ENCODE peak calls at places on chromosomes 11 and 22, in five cellular contexts. M, F, H, R and Y are unnamed samples.
A peak's percentile ranks its signal among the peaks of the same experiment; 100 is the strongest.

GRCh38 chr11:124882339-124883071 is 15.2 kb downstream of the ROBO4 start:
- DNase-seq in H (peak; percentile 77), M (no peak), F (no peak), R (no peak), Y (no peak)

GRCh38 chr11:61439615-61440014 is 9.7 kb downstream of the SDHAF2 start:
- DNase-seq in H (no peak), M (no peak), F (no peak), R (no peak), Y (no peak)

GRCh38 chr22:45120931-45121330 is 42.8 kb upstream of the NUP50 start:
- DNase-seq in R (no peak), M (no peak), H (peak; percentile 72), F (no peak), Y (no peak)

GRCh38 chr11:74478877-74479276 is 11.5 kb upstream of the KCNE3 start:
- DNase-seq in R (no peak), H (no peak), F (no peak), M (no peak), Y (no peak)

GRCh38 chr22:25880524-25880923 is 138.5 kb downstream of the MYO18B start:
- DNase-seq in H (no peak), F (no peak), M (no peak), R (no peak), Y (no peak)

GRCh38 chr11:1148752-1149180 is 9.0 kb upstream of the MUC5AC start:
- DNase-seq in M (no peak), H (no peak), R (no peak), F (no peak), Y (no peak)

GRCh38 chr11:101715281-101715680 is 131.5 kb upstream of the TRPC6 start:
- DNase-seq in F (no peak), R (no peak), M (no peak), H (peak; percentile 44), Y (no peak)

GRCh38 chr11:107116358-107116757 is 98.1 kb upstream of the GUCY1A2 start:
- DNase-seq in H (peak; percentile 6), F (no peak), R (no peak), M (no peak), Y (no peak)

GRCh38 chr22:42991010-42991651 is 23.8 kb downstream of the PACSIN2 start:
- DNase-seq in H (peak; percentile 86), R (peak; percentile 91), F (no peak), M (no peak), Y (no peak)

GRCh38 chr11:13952668-13953067 is 9.9 kb upstream of the SPON1 start:
- DNase-seq in F (no peak), M (no peak), H (no peak), R (no peak), Y (no peak)

GRCh38 chr22:50262460-50262911 is 1.0 kb upstream of the MAPK12 start:
- DNase-seq in M (no peak), F (no peak), R (no peak), H (no peak), Y (no peak)

GRCh38 chr11:109697140-109697843 is 275.3 kb downstream of the C11orf87 start:
- DNase-seq in F (peak; percentile 0), H (peak; percentile 53), R (no peak), M (no peak), Y (peak; percentile 3)

GRCh38 chr11:57798905-57799559 is 37.4 kb downstream of the CTNND1 start:
- DNase-seq in M (peak; percentile 69), F (no peak), R (no peak), H (peak; percentile 47), Y (peak; percentile 56)

GRCh38 chr11:107496011-107496410 is 38.4 kb upstream of the CWF19L2 start:
- DNase-seq in M (no peak), R (no peak), F (no peak), H (peak; percentile 18), Y (peak; percentile 14)

GRCh38 chr11:73152861-73153483 is 10.9 kb upstream of the FCHSD2 start:
- DNase-seq in H (no peak), M (peak; percentile 32), R (no peak), F (no peak), Y (no peak)

GRCh38 chr11:31620434-31620833 is 110.9 kb downstream of the ELP4 start:
- DNase-seq in R (no peak), M (no peak), H (no peak), F (no peak), Y (no peak)

GRCh38 chr22:47048123-47049077 is 285.9 kb downstream of the TBC1D22A start:
- DNase-seq in H (no peak), F (no peak), R (no peak), M (no peak), Y (no peak)

GRCh38 chr22:40452730-40453487 is 82.5 kb downstream of the SGSM3 start:
- DNase-seq in H (peak; percentile 82), F (no peak), R (no peak), M (peak; percentile 53), Y (no peak)

GRCh38 chr11:64348611-64349387 is 8.8 kb downstream of the CCDC88B start:
- DNase-seq in F (no peak), M (no peak), R (no peak), H (no peak), Y (no peak)

GRCh38 chr11:131924446-131925240 is 554.2 kb downstream of the NTM start:
- DNase-seq in R (no peak), H (peak; percentile 21), F (no peak), M (no peak), Y (peak; percentile 52)

GRCh38 chr11:70032470-70032795 is 45.7 kb upstream of the ANO1 start:
- DNase-seq in M (no peak), R (no peak), F (no peak), H (no peak), Y (no peak)

GRCh38 chr22:44661070-44661469 is 40.9 kb upstream of the PRR5 start:
- DNase-seq in R (no peak), M (no peak), F (no peak), H (no peak), Y (no peak)

GRCh38 chr11:2741377-2742131 is 41.8 kb upstream of the KCNQ1OT1 start:
- DNase-seq in R (no peak), F (peak; percentile 41), M (no peak), H (peak; percentile 93), Y (no peak)

GRCh38 chr22:36900880-36901279 is 12.5 kb upstream of the CSF2RB start:
- DNase-seq in R (no peak), M (no peak), H (no peak), F (no peak), Y (no peak)

GRCh38 chr11:9053631-9054030 is 37.8 kb downstream of the SCUBE2 start:
- DNase-seq in F (no peak), R (no peak), H (peak; percentile 19), M (no peak), Y (no peak)

GRCh38 chr11:14336507-14337503 is 22.2 kb downstream of the RRAS2 start:
- DNase-seq in H (peak; percentile 85), F (peak; percentile 66), R (peak; percentile 75), M (no peak), Y (peak; percentile 67)

GRCh38 chr22:47209077-47209514 is 446.6 kb downstream of the TBC1D22A start:
- DNase-seq in M (no peak), F (no peak), R (no peak), H (no peak), Y (no peak)

GRCh38 chr11:3074912-3075589 is 17.8 kb upstream of the CARS1 start:
- DNase-seq in H (no peak), F (no peak), M (peak; percentile 94), R (no peak), Y (no peak)

DNA sequence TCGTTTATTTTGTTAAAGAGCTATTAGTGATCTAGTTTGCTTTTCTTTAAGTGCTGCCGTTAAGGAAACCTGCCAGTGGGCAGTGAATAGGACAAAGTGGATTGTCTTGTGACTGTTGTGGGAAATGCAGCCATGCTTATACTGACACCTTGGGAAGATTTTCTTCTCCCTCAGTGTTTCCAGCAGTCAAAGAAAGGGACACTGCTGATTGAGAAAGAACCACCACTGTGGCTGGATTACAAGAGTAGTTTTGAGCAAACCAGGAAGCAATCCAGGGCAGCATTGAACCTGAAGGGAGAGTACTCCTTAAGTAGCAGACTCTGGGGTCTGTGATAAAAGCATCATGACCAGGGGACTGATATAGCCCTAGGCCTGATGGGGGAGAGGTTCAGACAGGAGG is 167.9 kb downstream of the C11orf91 start:
- DNase-seq in M (no peak), H (no peak), F (no peak), R (no peak), Y (no peak)
- H3K4me3 ChIP-seq in M (no peak overlapping the region), H (no peak overlapping the region), F (no peak overlapping the region), R (no peak overlapping the region), Y (no peak overlapping the region)

GRCh38 chr11:120505801-120506425 is 5.6 kb upstream of the GRIK4 start:
- DNase-seq in F (no peak), M (no peak), R (no peak), H (no peak), Y (no peak)
- H3K4me3 ChIP-seq in F (no peak overlapping the region), M (no peak overlapping the region), R (no peak overlapping the region), H (no peak overlapping the region), Y (no peak overlapping the region)

GRCh38 chr11:126032374-126032773 is 30.3 kb downstream of the CDON start:
- DNase-seq in R (no peak), H (no peak), M (no peak), F (no peak), Y (no peak)

GRCh38 chr11:126026579-126026978 is 36.1 kb downstream of the CDON start:
- DNase-seq in R (no peak), F (no peak), H (no peak), M (no peak), Y (no peak)

GRCh38 chr11:126025822-126026221 is 36.8 kb downstream of the CDON start:
- DNase-seq in H (no peak), F (no peak), R (no peak), M (no peak), Y (no peak)

GRCh38 chr11:126029805-126030204 is 32.9 kb downstream of the CDON start:
- DNase-seq in M (no peak), H (peak; percentile 4), F (no peak), R (no peak), Y (no peak)

GRCh38 chr11:126029237-126029636 is 33.4 kb downstream of the CDON start:
- DNase-seq in H (no peak), R (no peak), F (no peak), M (no peak), Y (no peak)
- H3K4me3 ChIP-seq in H (no peak overlapping the region), R (no peak overlapping the region), F (no peak overlapping the region), M (no peak overlapping the region), Y (no peak overlapping the region)

GRCh38 chr22:37905534-37906363 is at the start of gene MICALL1:
- DNase-seq in M (peak; percentile 81), H (peak; percentile 73), R (peak; percentile 87), F (peak; percentile 51), Y (no peak)

GRCh38 chr22:37906364-37907008 is 389 bp downstream of the MICALL1 start:
- DNase-seq in H (no peak), R (no peak), M (peak; percentile 32), F (no peak), Y (no peak)

GRCh38 chr22:37909756-37910155 is 3.7 kb downstream of the MICALL1 start:
- DNase-seq in H (peak; percentile 18), R (no peak), M (no peak), F (no peak), Y (no peak)

GRCh38 chr22:37907036-37907954 is 1.2 kb downstream of the MICALL1 start:
- DNase-seq in M (no peak), H (peak; percentile 48), R (no peak), F (no peak), Y (no peak)

GRCh38 chr22:37904572-37905533 is 1.2 kb upstream of the MICALL1 start:
- DNase-seq in M (no peak), H (peak; percentile 98), F (peak; percentile 84), R (peak; percentile 98), Y (peak; percentile 85)
- H3K4me3 ChIP-seq in M (peak overlapping the region; percentile 69), H (peak overlapping the region; percentile 56), F (peak overlapping the region; percentile 95), R (peak overlapping the region; percentile 97), Y (peak overlapping the region; percentile 41)

GRCh38 chr11:72013765-72014711 is 15.3 kb downstream of the IL18BP start:
- DNase-seq in R (no peak), H (no peak), M (no peak), F (no peak), Y (no peak)
- H3K4me3 ChIP-seq in R (no peak overlapping the region), H (no peak overlapping the region), M (no peak overlapping the region), F (no peak overlapping the region), Y (no peak overlapping the region)

GRCh38 chr11:120384476-120384875 is 48.3 kb downstream of the ARHGEF12 start:
- DNase-seq in R (no peak), H (no peak), M (no peak), F (no peak), Y (no peak)
- H3K4me3 ChIP-seq in R (no peak overlapping the region), H (no peak overlapping the region), M (no peak overlapping the region), F (no peak overlapping the region), Y (no peak overlapping the region)